ENCODE peak calls at places on chromosome 21, in six cellular contexts. L is head of caudate nucleus; Y is prostate gland; Q is CD8-positive, alpha-beta T cell; B is stimulated activated CD4-positive, alpha-beta T cell treated with anti-CD3 and anti-CD28 coated beads, Interleukin-15, amount 100 ng/mL, for 24 hours; P is natural killer cell. K is an unnamed sample.

GRCh38 chr21:31182231-31183129 is 144.2 kb upstream of the KRTAP19-8 start:
- DNase-seq in L (no peak), Y (no peak), Q (peak; percentile 67), B (peak; percentile 77), P (no peak), K (peak; percentile 62)

GRCh38 chr21:37916795-37917142 is 512 bp upstream of the KCNJ6 start:
- DNase-seq in L (no peak), Y (no peak), Q (no peak), B (no peak), P (no peak), K (no peak)

GRCh38 chr21:43864313-43864805 is 664 bp upstream of the AGPAT3 start:
- DNase-seq in L (no peak), Y (peak; percentile 49), Q (no peak), B (peak; percentile 62), P (peak; percentile 26), K (peak; percentile 11)

GRCh38 chr21:46122758-46123683 is 25.1 kb downstream of the COL6A2 start:
- DNase-seq in L (no peak), Y (no peak), Q (no peak), B (peak; percentile 0), P (no peak), K (no peak)

GRCh38 chr21:30718239-30718909 is at the start of gene KRTAP21-3:
- DNase-seq in L (no peak), Y (no peak), Q (no peak), B (peak; percentile 31), P (no peak), K (no peak)

GRCh38 chr21:27366846-27367245 is 400.0 kb upstream of the ADAMTS5 start:
- DNase-seq in L (no peak), Y (no peak), Q (no peak), B (no peak), P (no peak), K (no peak)

GRCh38 chr21:41764558-41765392 is 2.1 kb downstream of the RIPK4 start:
- DNase-seq in L (no peak), Y (no peak), Q (no peak), B (no peak), P (no peak), K (no peak)

GRCh38 chr21:32545948-32546441 is 39.3 kb downstream of the TCP10L start:
- DNase-seq in L (no peak), Y (no peak), Q (no peak), B (no peak), P (no peak), K (no peak)

GRCh38 chr21:36338975-36339374 is 19.0 kb downstream of the MORC3 start:
- DNase-seq in L (no peak), Y (no peak), Q (no peak), B (no peak), P (no peak), K (no peak)

GRCh38 chr21:33110340-33110715 is 40.4 kb downstream of the OLIG1 start:
- DNase-seq in L (no peak), Y (no peak), Q (no peak), B (no peak), P (no peak), K (no peak)

GRCh38 chr21:38531610-38532009 is 33.3 kb upstream of the ERG start:
- DNase-seq in L (no peak), Y (no peak), Q (no peak), B (no peak), P (no peak), K (no peak)